ENCODE peak calls at places on chromosomes 6 and 20, in seven cellular contexts. N is ACHN; K is activated naive CD4-positive, alpha-beta T cell treated with anti-CD3 and anti-CD28 coated beads, Interleukin-2, amount 10 ng/mL, durations not matched to agents 7 days and 5 days; A is caudate nucleus; O is C1 segment of cervical spinal cord; P is naive B cell; V is upper lobe of right lung. J is an unnamed sample.

GRCh38 chr6:124535746-124536145 is 426.5 kb upstream of the RNF217 start:
- DNase-seq in N (peak), K (no peak), A (no peak), O (no peak), P (no peak), V (no peak), J (no peak)

GRCh38 chr6:118697554-118697953 is 46.2 kb upstream of the CEP85L start:
- DNase-seq in N (no peak), K (no peak), A (no peak), O (no peak), P (no peak), V (no peak), J (peak)

GRCh38 chr20:19806806-19807691 is 49.0 kb downstream of the RIN2 start:
- DNase-seq in N (no peak), K (no peak), A (no peak), O (no peak), P (no peak), V (no peak), J (no peak)

GRCh38 chr6:37048851-37049734 is 43.6 kb downstream of the FGD2 start:
- DNase-seq in N (peak), K (peak), A (no peak), O (no peak), P (peak), V (no peak), J (no peak)

GRCh38 chr6:96582457-96582856 is 19.5 kb downstream of the FHL5 start:
- DNase-seq in N (no peak), K (no peak), A (no peak), O (no peak), P (no peak), V (no peak), J (no peak)

GRCh38 chr6:21200056-21200870 is 393.3 kb upstream of the SOX4 start:
- DNase-seq in N (no peak), K (no peak), A (no peak), O (no peak), P (no peak), V (no peak), J (no peak)

GRCh38 chr6:38391909-38392614 is 247.7 kb downstream of the BTBD9 start:
- DNase-seq in N (no peak), K (no peak), A (no peak), O (no peak), P (no peak), V (no peak), J (no peak)

GRCh38 chr20:25277941-25278521 is 30.1 kb downstream of the PYGB start:
- DNase-seq in N (no peak), K (peak), A (no peak), O (no peak), P (no peak), V (peak), J (no peak)

GRCh38 chr6:33215761-33216649 is 7.7 kb downstream of the RING1 start:
- DNase-seq in N (no peak), K (no peak), A (no peak), O (no peak), P (no peak), V (no peak), J (no peak)

GRCh38 chr6:11525468-11526155 is 11.9 kb upstream of the TMEM170B start:
- DNase-seq in N (no peak), K (no peak), A (no peak), O (peak), P (no peak), V (no peak), J (no peak)

GRCh38 chr6:134295953-134296553 is 21.9 kb downstream of the SGK1 start:
- DNase-seq in N (peak), K (no peak), A (no peak), O (no peak), P (no peak), V (no peak), J (no peak)

GRCh38 chr20:25254986-25255680 is 7.2 kb downstream of the PYGB start:
- DNase-seq in N (peak), K (no peak), A (peak), O (peak), P (no peak), V (peak), J (no peak)

GRCh38 chr6:1199981-1200637 is 111.8 kb upstream of the FOXQ1 start:
- DNase-seq in N (no peak), K (no peak), A (no peak), O (no peak), P (no peak), V (no peak), J (no peak)

GRCh38 chr6:7311920-7312615 is 931 bp downstream of the SSR1 start:
- DNase-seq in N (no peak), K (no peak), A (no peak), O (no peak), P (no peak), V (no peak), J (no peak)

GRCh38 chr20:51800132-51800721 is 2.1 kb downstream of the SALL4 start:
- DNase-seq in N (peak), K (peak), A (peak), O (no peak), P (peak), V (peak), J (peak)

GRCh38 chr6:107560657-107561056 is 70.7 kb downstream of the SOBP start:
- DNase-seq in N (no peak), K (no peak), A (no peak), O (no peak), P (no peak), V (no peak), J (no peak)

GRCh38 chr6:128239898-128240509 is 280.4 kb downstream of the PTPRK start:
- DNase-seq in N (no peak), K (no peak), A (no peak), O (no peak), P (peak), V (no peak), J (no peak)

GRCh38 chr6:22499815-22500214 is 69.6 kb upstream of the HDGFL1 start:
- DNase-seq in N (no peak), K (no peak), A (no peak), O (no peak), P (no peak), V (no peak), J (no peak)

GRCh38 chr6:148743476-148743875 is 3.4 kb upstream of the UST start:
- DNase-seq in N (no peak), K (no peak), A (no peak), O (no peak), P (no peak), V (no peak), J (no peak)

GRCh38 chr20:44129996-44130718 is 56.8 kb downstream of the JPH2 start:
- DNase-seq in N (peak), K (no peak), A (no peak), O (no peak), P (no peak), V (no peak), J (no peak)

GRCh38 chr6:50952092-50952932 is 133.6 kb downstream of the TFAP2B start:
- DNase-seq in N (no peak), K (no peak), A (no peak), O (no peak), P (no peak), V (no peak), J (no peak)

GRCh38 chr6:170224694-170225660 is 65.9 kb downstream of the DLL1 start:
- DNase-seq in N (peak), K (peak), A (no peak), O (no peak), P (no peak), V (peak), J (peak)

GRCh38 chr6:168469198-168469943 is 28.4 kb downstream of the SMOC2 start:
- DNase-seq in N (no peak), K (no peak), A (peak), O (no peak), P (no peak), V (no peak), J (no peak)

GRCh38 chr6:151147118-151147832 is 92.5 kb upstream of the AKAP12 start:
- DNase-seq in N (no peak), K (no peak), A (no peak), O (no peak), P (no peak), V (no peak), J (no peak)

GRCh38 chr6:10343320-10343719 is 71.6 kb downstream of the TFAP2A start:
- DNase-seq in N (no peak), K (no peak), A (no peak), O (no peak), P (no peak), V (no peak), J (no peak)

GRCh38 chr6:22042713-22043112 is 254.1 kb downstream of the PRL start:
- DNase-seq in N (peak), K (no peak), A (no peak), O (no peak), P (no peak), V (no peak), J (no peak)

GRCh38 chr20:44051661-44052000 is 135.4 kb downstream of the JPH2 start:
- DNase-seq in N (no peak), K (peak), A (no peak), O (no peak), P (no peak), V (peak), J (no peak)

GRCh38 chr6:89792881-89793280 is 26.7 kb downstream of the MDN1 start:
- DNase-seq in N (peak), K (peak), A (no peak), O (no peak), P (no peak), V (no peak), J (no peak)

GRCh38 chr20:24787071-24787470 is 162.0 kb upstream of the CST7 start:
- DNase-seq in N (no peak), K (no peak), A (no peak), O (no peak), P (no peak), V (no peak), J (no peak)

J was measured in NCI-H510A.